ENCODE peak calls at places on chromosomes 6 and 20, in eight cellular contexts. M, U, I, K, V, B, Z and F are unnamed samples.

GRCh38 chr6:34600101-34600500 is 44.0 kb upstream of the SPDEF start:
- DNase-seq in M (no peak), U (no peak), I (no peak), K (no peak), V (no peak), B (no peak), Z (no peak), F (no peak)

GRCh38 chr6:125743604-125744003 is 5.8 kb upstream of the HEY2 start:
- DNase-seq in M (no peak), U (no peak), I (no peak), K (no peak), V (no peak), B (no peak), Z (no peak), F (no peak)

GRCh38 chr6:1739220-1739619 is 129.5 kb downstream of the FOXC1 start:
- DNase-seq in M (no peak), U (no peak), I (no peak), K (peak; percentile 18), V (no peak), B (no peak), Z (no peak), F (no peak)

GRCh38 chr6:170459451-170459850 is 93.7 kb downstream of the PSMB1 start:
- DNase-seq in M (no peak), U (no peak), I (peak; percentile 22), K (peak; percentile 53), V (no peak), B (peak; percentile 57), Z (no peak), F (peak; percentile 34)

GRCh38 chr6:78589426-78589825 is 277.9 kb upstream of the IRAK1BP1 start:
- DNase-seq in M (no peak), U (no peak), I (no peak), K (no peak), V (no peak), B (no peak), Z (no peak), F (no peak)

GRCh38 chr6:143936347-143936746 is 71.7 kb downstream of the PLAGL1 start:
- DNase-seq in M (no peak), U (no peak), I (no peak), K (no peak), V (no peak), B (no peak), Z (no peak), F (no peak)

GRCh38 chr20:1792274-1792673 is 102.9 kb upstream of the SIRPA start:
- DNase-seq in M (no peak), U (no peak), I (peak; percentile 42), K (no peak), V (no peak), B (no peak), Z (no peak), F (no peak)

GRCh38 chr20:39342463-39342862 is 380.3 kb downstream of the DHX35 start:
- DNase-seq in M (no peak), U (no peak), I (no peak), K (no peak), V (no peak), B (no peak), Z (no peak), F (no peak)

GRCh38 chr6:25381077-25381476 is 101.9 kb downstream of the CARMIL1 start:
- DNase-seq in M (no peak), U (no peak), I (no peak), K (no peak), V (no peak), B (no peak), Z (no peak), F (no peak)

GRCh38 chr6:151068761-151069312 is 170.9 kb upstream of the AKAP12 start:
- DNase-seq in M (no peak), U (no peak), I (no peak), K (no peak), V (no peak), B (no peak), Z (no peak), F (no peak)

GRCh38 chr20:56720620-56721213 is 91.6 kb downstream of the TFAP2C start:
- DNase-seq in M (no peak), U (no peak), I (no peak), K (no peak), V (no peak), B (no peak), Z (no peak), F (no peak)

GRCh38 chr6:168092541-168092940 is 13.5 kb upstream of the FRMD1 start:
- DNase-seq in M (no peak), U (no peak), I (no peak), K (no peak), V (no peak), B (peak; percentile 23), Z (no peak), F (no peak)

GRCh38 chr6:159529820-159530405 is 163.1 kb downstream of the SOD2 start:
- DNase-seq in M (no peak), U (no peak), I (no peak), K (no peak), V (no peak), B (peak; percentile 61), Z (no peak), F (no peak)

GRCh38 chr20:33647603-33648395 is 14.3 kb upstream of the C20orf144 start:
- DNase-seq in M (no peak), U (no peak), I (peak; percentile 51), K (no peak), V (no peak), B (no peak), Z (no peak), F (no peak)

GRCh38 chr6:58419321-58419720 is 1101.9 kb downstream of the PRIM2 start:
- DNase-seq in M (no peak), U (no peak), I (no peak), K (no peak), V (no peak), B (no peak), Z (no peak), F (no peak)

GRCh38 chr20:49292010-49292409 is 14.2 kb upstream of the ZNFX1 start:
- DNase-seq in M (no peak), U (no peak), I (no peak), K (no peak), V (no peak), B (no peak), Z (no peak), F (no peak)

GRCh38 chr6:43090557-43090952 is 14.4 kb downstream of the PTK7 start:
- DNase-seq in M (no peak), U (no peak), I (no peak), K (no peak), V (no peak), B (no peak), Z (no peak), F (no peak)

GRCh38 chr20:14673164-14673563 is 335.8 kb upstream of the FLRT3 start:
- DNase-seq in M (no peak), U (no peak), I (no peak), K (no peak), V (no peak), B (no peak), Z (no peak), F (no peak)

GRCh38 chr6:104788400-104788799 is 71.3 kb downstream of the HACE1 start:
- DNase-seq in M (no peak), U (no peak), I (no peak), K (no peak), V (no peak), B (no peak), Z (no peak), F (no peak)

GRCh38 chr20:58839991-58840747 is 10.5 kb downstream of the GNAS-AS1 start:
- DNase-seq in M (no peak), U (no peak), I (no peak), K (no peak), V (no peak), B (no peak), Z (no peak), F (no peak)

GRCh38 chr20:58837717-58838116 is 13.0 kb downstream of the GNAS-AS1 start:
- DNase-seq in M (no peak), U (no peak), I (no peak), K (no peak), V (no peak), B (no peak), Z (no peak), F (no peak)

GRCh38 chr20:58839474-58839874 is 11.2 kb downstream of the GNAS-AS1 start:
- DNase-seq in M (peak; percentile 34), U (no peak), I (no peak), K (no peak), V (no peak), B (peak; percentile 68), Z (no peak), F (no peak)

GRCh38 chr20:58840816-58841538 is 9.7 kb downstream of the GNAS-AS1 start:
- DNase-seq in M (no peak), U (no peak), I (no peak), K (no peak), V (no peak), B (no peak), Z (no peak), F (no peak)

GRCh38 chr20:58838174-58838573 is 12.5 kb downstream of the GNAS-AS1 start:
- DNase-seq in M (no peak), U (no peak), I (no peak), K (no peak), V (no peak), B (no peak), Z (no peak), F (no peak)
- TF ChIP-seq CTCF in M (peak; percentile 23), U (no peak), I (no peak), K (no peak), V (no peak), B (no peak), Z (no peak), F (no peak)

GRCh38 chr6:54697423-54697822 is 149.1 kb upstream of the FAM83B start:
- DNase-seq in M (no peak), U (no peak), I (peak; percentile 32), K (no peak), V (no peak), B (no peak), Z (no peak), F (no peak)
- TF ChIP-seq CTCF in M (no peak), U (no peak), I (peak; percentile 31), K (no peak), V (no peak), B (no peak), Z (no peak), F (no peak)

DNA sequence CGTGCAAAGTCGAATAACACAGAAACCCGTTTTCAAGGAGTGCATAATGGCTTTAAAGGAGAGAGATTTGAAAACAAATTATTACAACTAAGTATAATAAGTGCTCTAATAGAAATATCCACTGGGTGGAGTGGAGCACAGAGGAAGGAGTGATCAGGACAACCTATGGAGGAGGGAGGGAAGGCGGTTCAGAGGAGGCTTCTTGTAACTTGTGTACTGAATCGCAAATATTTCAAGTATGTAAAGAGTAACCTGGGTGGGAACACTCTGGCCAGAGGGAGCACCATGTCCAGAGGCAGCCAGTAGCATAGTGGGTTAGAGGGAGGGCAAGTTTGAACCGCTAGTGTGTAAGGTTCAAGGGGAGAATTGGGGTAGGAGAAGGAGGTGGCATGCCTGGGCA is 21.6 kb upstream of the TNFAIP3 start:
- DNase-seq in M (peak; percentile 42), U (no peak), I (no peak), K (no peak), V (no peak), B (no peak), Z (no peak), F (no peak)
- TF ChIP-seq CTCF in M (no peak), U (no peak), I (peak; percentile 21), K (no peak), V (no peak), B (no peak), Z (no peak), F (no peak)

DNA sequence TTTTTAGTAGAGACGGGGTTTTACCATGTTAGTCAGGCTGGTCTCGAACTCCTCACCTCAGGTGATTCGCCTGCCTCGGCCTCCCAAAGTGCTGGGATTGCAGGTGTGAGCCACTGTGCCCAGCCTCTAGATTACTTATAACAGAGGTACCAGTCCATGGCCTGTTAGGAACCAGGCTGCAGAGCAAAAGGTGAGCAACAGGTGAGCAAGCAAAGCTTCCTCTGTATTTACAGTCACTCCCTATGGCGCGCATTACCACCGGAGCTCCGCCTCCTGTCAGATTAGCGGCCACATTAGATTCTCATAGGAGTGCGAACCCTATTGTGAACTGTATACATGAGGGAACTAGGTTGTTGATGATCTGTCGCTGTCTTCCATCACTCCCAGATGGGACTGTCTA is 178.0 kb upstream of the SALL4 start:
- DNase-seq in M (no peak), U (no peak), I (no peak), K (no peak), V (no peak), B (no peak), Z (no peak), F (no peak)
- TF ChIP-seq CTCF in M (no peak), U (no peak), I (no peak), K (no peak), V (no peak), B (no peak), Z (no peak), F (no peak)